ENCODE peak calls at places on chromosomes 2 and 18, in six cellular contexts. S is hepatocyte; F is lower lobe of right lung; Z is CD8-positive, alpha-beta T cell; H is right lobe of liver; E is endodermal cell. A is an unnamed sample.

GRCh38 chr2:233857511-233858118 is 3.3 kb upstream of the HJURP start:
- DNase-seq in S (peak; percentile 45), F (peak; percentile 73), Z (peak; percentile 66), H (peak; percentile 57), E (peak; percentile 91), A (peak; percentile 16)

GRCh38 chr2:168278424-168278888 is 31.1 kb upstream of the STK39 start:
- DNase-seq in S (peak; percentile 71), F (no peak), Z (no peak), H (no peak), E (peak; percentile 63), A (peak; percentile 14)

GRCh38 chr18:62571648-62572047 is 48.8 kb downstream of the ZCCHC2 start:
- DNase-seq in S (no peak), F (no peak), Z (no peak), H (no peak), E (no peak), A (no peak)

GRCh38 chr2:74414475-74414874 is 6.9 kb downstream of the C2orf81 start:
- DNase-seq in S (no peak), F (no peak), Z (no peak), H (no peak), E (peak; percentile 54), A (no peak)

GRCh38 chr18:78875268-78875997 is 104.2 kb upstream of the SALL3 start:
- DNase-seq in S (peak; percentile 40), F (no peak), Z (no peak), H (no peak), E (peak; percentile 87), A (no peak)

GRCh38 chr18:525066-525797 is 24.7 kb upstream of the COLEC12 start:
- DNase-seq in S (no peak), F (no peak), Z (no peak), H (no peak), E (peak; percentile 36), A (peak; percentile 56)

GRCh38 chr18:56641714-56642331 is 3.4 kb upstream of the TXNL1 start:
- DNase-seq in S (no peak), F (no peak), Z (no peak), H (no peak), E (no peak), A (peak; percentile 36)

GRCh38 chr2:1651131-1652066 is 92.9 kb downstream of the PXDN start:
- DNase-seq in S (no peak), F (no peak), Z (no peak), H (no peak), E (peak; percentile 35), A (no peak)

GRCh38 chr2:129767987-129768386 is 211.5 kb upstream of the RAB6C start:
- DNase-seq in S (no peak), F (no peak), Z (no peak), H (no peak), E (peak; percentile 42), A (no peak)

GRCh38 chr18:75041586-75041985 is 167.4 kb downstream of the PTGR3 start:
- DNase-seq in S (no peak), F (no peak), Z (no peak), H (no peak), E (no peak), A (peak; percentile 17)

GRCh38 chr2:183665403-183665802 is 541.2 kb downstream of the NUP35 start:
- DNase-seq in S (no peak), F (no peak), Z (no peak), H (no peak), E (no peak), A (no peak)

GRCh38 chr2:37472959-37473358 is 128.5 kb downstream of the QPCT start:
- DNase-seq in S (no peak), F (peak; percentile 71), Z (no peak), H (peak; percentile 61), E (no peak), A (peak; percentile 73)

GRCh38 chr2:41992056-41992699 is 55.6 kb upstream of the PKDCC start:
- DNase-seq in S (no peak), F (no peak), Z (no peak), H (no peak), E (no peak), A (no peak)

GRCh38 chr2:231223458-231223970 is 25.1 kb downstream of the ARMC9 start:
- DNase-seq in S (no peak), F (no peak), Z (no peak), H (no peak), E (no peak), A (no peak)

GRCh38 chr2:162244559-162245031 is 1.4 kb upstream of the FAP start:
- DNase-seq in S (peak; percentile 64), F (peak; percentile 52), Z (no peak), H (no peak), E (no peak), A (peak; percentile 94)

GRCh38 chr2:129738799-129739198 is 240.7 kb upstream of the RAB6C start:
- DNase-seq in S (no peak), F (no peak), Z (no peak), H (no peak), E (peak; percentile 26), A (no peak)

GRCh38 chr18:13235326-13235937 is 16.9 kb downstream of the LDLRAD4 start:
- DNase-seq in S (no peak), F (peak; percentile 16), Z (peak; percentile 19), H (no peak), E (peak; percentile 51), A (no peak)

GRCh38 chr18:42620585-42620984 is 494.9 kb downstream of the RIT2 start:
- DNase-seq in S (no peak), F (no peak), Z (no peak), H (no peak), E (no peak), A (no peak)

GRCh38 chr2:160928854-160929301 is 231.3 kb upstream of the TANK start:
- DNase-seq in S (no peak), F (no peak), Z (no peak), H (no peak), E (no peak), A (peak; percentile 39)

GRCh38 chr2:101386599-101387150 is 628 bp downstream of the CREG2 start:
- DNase-seq in S (no peak), F (no peak), Z (no peak), H (no peak), E (peak; percentile 69), A (no peak)

GRCh38 chr18:57353940-57354461 is 1.6 kb downstream of the ST8SIA3 start:
- DNase-seq in S (peak; percentile 85), F (no peak), Z (no peak), H (peak; percentile 56), E (peak; percentile 95), A (peak; percentile 7)

GRCh38 chr2:10525573-10526265 is 77.6 kb upstream of the ODC1 start:
- DNase-seq in S (no peak), F (no peak), Z (no peak), H (no peak), E (peak; percentile 28), A (no peak)

GRCh38 chr18:8962906-8963635 is 139.4 kb upstream of the NDUFV2 start:
- DNase-seq in S (no peak), F (no peak), Z (peak; percentile 38), H (no peak), E (no peak), A (no peak)

DNA sequence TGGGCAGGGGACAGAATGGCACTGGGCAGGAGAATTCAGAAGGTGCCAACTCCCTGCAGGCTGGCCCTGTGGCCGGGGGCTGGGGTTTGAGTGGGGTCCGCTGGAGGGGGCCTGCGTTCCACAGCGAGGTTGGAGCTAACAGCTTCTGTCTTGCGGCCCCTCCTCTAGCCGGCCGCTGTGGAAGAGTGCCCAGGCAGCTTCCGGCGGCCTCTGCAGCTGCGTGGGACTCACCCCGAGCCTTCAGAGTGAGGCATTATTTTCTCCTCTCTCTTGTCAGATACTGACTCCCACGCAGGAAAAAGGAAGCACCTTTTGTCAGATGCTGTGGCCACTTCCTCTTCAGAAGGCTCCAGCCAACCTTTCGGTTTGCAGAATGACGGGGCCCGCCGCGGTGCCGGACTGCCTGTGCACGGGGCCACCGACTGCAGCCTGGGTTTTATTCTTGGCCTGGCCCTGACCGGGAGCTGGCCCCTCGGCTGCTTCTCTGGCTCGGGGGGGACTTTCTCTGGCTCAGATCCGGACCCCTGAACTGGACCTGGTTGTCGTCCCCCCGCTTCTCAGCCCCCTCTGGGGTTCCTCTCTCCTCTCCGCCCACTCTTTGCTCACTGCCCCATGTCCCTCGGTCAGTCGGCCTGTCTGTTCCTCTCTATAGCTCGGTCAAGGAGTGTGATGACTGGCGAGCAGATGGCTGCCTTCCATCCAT is 40.1 kb downstream of the ARHGAP25 start:
- DNase-seq in S (no peak), F (peak; percentile 87), Z (peak; percentile 76), H (peak; percentile 79), E (no peak), A (no peak)
- H3K4me3 ChIP-seq in S (no peak overlapping the region), F (peak overlapping the region; percentile 52), Z (peak overlapping the region; percentile 61), H (peak overlapping the region; percentile 31), E (no peak overlapping the region), A (no peak overlapping the region)

GRCh38 chr2:176188218-176188968 is at the start of gene HOXD1:
- DNase-seq in S (peak; percentile 44), F (peak; percentile 78), Z (no peak), H (no peak), E (peak; percentile 92), A (no peak)

GRCh38 chr2:176184749-176185148 is 3.7 kb upstream of the HOXD1 start:
- DNase-seq in S (no peak), F (no peak), Z (no peak), H (no peak), E (peak; percentile 43), A (no peak)

GRCh38 chr2:176188969-176189665 is 649 bp downstream of the HOXD1 start:
- DNase-seq in S (peak; percentile 23), F (peak; percentile 52), Z (no peak), H (no peak), E (peak; percentile 83), A (no peak)

GRCh38 chr2:176187306-176188217 is 906 bp upstream of the HOXD1 start:
- DNase-seq in S (no peak), F (no peak), Z (no peak), H (no peak), E (peak; percentile 74), A (no peak)

DNA sequence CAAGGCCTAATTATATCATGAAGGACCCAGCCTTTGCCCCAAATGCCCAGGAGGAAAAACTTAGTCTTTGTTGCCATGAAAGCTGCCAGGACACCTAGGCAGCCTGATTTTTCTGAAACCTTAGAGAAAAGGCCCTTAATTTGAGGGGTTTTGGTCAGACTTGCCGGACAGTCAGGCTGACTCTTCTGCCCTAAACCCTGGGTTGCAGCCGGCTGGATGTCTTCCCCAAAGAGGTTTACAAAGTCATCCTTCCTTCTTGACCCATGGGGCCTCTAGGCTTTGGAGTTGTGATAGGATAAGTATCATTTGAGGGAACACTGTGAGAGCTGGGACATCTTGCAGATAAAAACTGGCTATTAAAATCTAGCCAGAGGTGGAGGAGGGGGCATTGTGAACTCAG is 2.4 kb upstream of the HOXD1 start:
- DNase-seq in S (no peak), F (no peak), Z (no peak), H (no peak), E (peak; percentile 32), A (no peak)
- TF ChIP-seq CTCF in S (no peak), F (no peak), Z (no peak), H (no peak), E (no peak), A (no peak)

GRCh38 chr18:70197042-70197441 is 8.4 kb downstream of the RTTN start:
- DNase-seq in S (no peak), F (no peak), Z (no peak), H (no peak), E (no peak), A (no peak)
- H3K36me3 ChIP-seq in S (no peaks in the 10 kb centered on the region), F (peaks cover 79% of the 10 kb centered on the region), Z (peaks cover 30% of the 10 kb centered on the region), H (no peaks in the 10 kb centered on the region), E (peaks cover 44% of the 10 kb centered on the region), A (no peaks in the 10 kb centered on the region)

DNA sequence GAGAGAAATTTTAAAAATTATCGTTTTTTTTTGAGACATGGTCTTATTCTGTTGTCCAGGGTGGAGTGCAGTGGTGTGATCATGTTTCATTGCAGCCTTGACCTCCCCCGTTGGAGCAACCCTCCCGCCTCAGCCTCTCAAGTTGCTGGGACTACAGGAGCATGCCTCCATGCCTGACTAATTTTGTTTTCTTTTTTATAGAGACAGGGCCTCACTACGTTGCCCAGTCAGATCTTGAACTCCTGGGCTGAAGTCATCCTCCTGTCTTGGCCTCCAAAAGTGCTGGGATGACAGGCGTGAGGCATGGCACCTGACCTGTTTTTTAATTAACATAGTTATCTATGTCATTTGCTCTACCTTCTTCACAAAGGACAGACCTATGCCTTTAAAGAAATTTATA is 3.5 kb downstream of the RNF138 start:
- DNase-seq in S (no peak), F (no peak), Z (no peak), H (no peak), E (no peak), A (no peak)
- H3K4me3 ChIP-seq in S (no peak overlapping the region), F (no peak overlapping the region), Z (peak overlapping the region; percentile 15), H (no peak overlapping the region), E (no peak overlapping the region), A (no peak overlapping the region)